ENCODE peak calls at places on chromosomes 1 and 21, in nine cellular contexts. T is tibial artery, G is H7, H is left ventricle myocardium inferior, X is uterus, V is neuronal stem cell, I is body of pancreas, O is fibroblast of the aortic adventitia, E is heart left ventricle. Z is an unnamed sample.

GRCh38 chr1:58964880-58965279 is 181.0 kb upstream of the JUN start:
- DNase-seq in H (peak; percentile 16), O (peak; percentile 50), X (no peak), V (no peak), E (no peak), I (peak; percentile 68), G (no peak), T (no peak), Z (no peak)

GRCh38 chr1:158045639-158046038 is 52.2 kb downstream of the KIRREL1 start:
- DNase-seq in X (peak; percentile 52), G (peak; percentile 69), I (no peak), O (peak; percentile 96), T (no peak), V (peak; percentile 39), E (no peak), H (no peak), Z (no peak)

GRCh38 chr1:33373606-33374005 is 52.7 kb upstream of the A3GALT2 start:
- DNase-seq in X (no peak), G (no peak), O (no peak), E (no peak), H (no peak), V (no peak), I (no peak), T (no peak), Z (no peak)

GRCh38 chr1:33641099-33641830 is 168.8 kb downstream of the ZSCAN20 start:
- DNase-seq in V (peak; percentile 14), I (no peak), X (no peak), G (peak; percentile 68), T (no peak), E (no peak), O (peak; percentile 43), H (no peak), Z (no peak)

GRCh38 chr21:37878946-37879660 is 37.2 kb downstream of the KCNJ6 start:
- DNase-seq in I (no peak), E (no peak), T (no peak), X (no peak), O (peak; percentile 49), G (no peak), H (no peak), V (no peak), Z (no peak)

GRCh38 chr1:162889989-162890388 is 29.0 kb upstream of the CCDC190 start:
- DNase-seq in H (no peak), I (no peak), X (no peak), T (no peak), O (no peak), E (no peak), G (no peak), V (no peak), Z (no peak)

GRCh38 chr1:229030642-229031390 is 240.1 kb upstream of the RAB4A start:
- DNase-seq in T (no peak), X (no peak), E (no peak), O (no peak), V (no peak), H (no peak), I (peak; percentile 77), G (peak; percentile 34), Z (no peak)

GRCh38 chr1:206679738-206680211 is 4.9 kb upstream of the MAPKAPK2 start:
- DNase-seq in V (no peak), T (no peak), H (no peak), I (no peak), G (no peak), E (no peak), O (no peak), X (no peak), Z (peak; percentile 75)

GRCh38 chr1:24362982-24363614 is 43.9 kb downstream of the GRHL3 start:
- DNase-seq in I (peak; percentile 27), H (no peak), O (peak; percentile 92), G (no peak), E (no peak), X (peak; percentile 37), T (no peak), V (no peak), Z (no peak)

GRCh38 chr1:88867743-88868521 is 23.4 kb downstream of the GTF2B start:
- DNase-seq in V (no peak), H (no peak), O (peak; percentile 61), E (no peak), X (no peak), I (no peak), G (no peak), T (no peak), Z (no peak)

GRCh38 chr1:185260611-185261010 is 56.4 kb downstream of the IVNS1ABP start:
- DNase-seq in O (no peak), G (no peak), X (no peak), V (no peak), I (no peak), T (no peak), E (no peak), H (no peak), Z (no peak)

GRCh38 chr1:204340137-204340536 is 19.6 kb downstream of the PLEKHA6 start:
- DNase-seq in E (no peak), V (no peak), I (no peak), H (no peak), O (no peak), T (no peak), X (no peak), G (no peak), Z (no peak)

DNA sequence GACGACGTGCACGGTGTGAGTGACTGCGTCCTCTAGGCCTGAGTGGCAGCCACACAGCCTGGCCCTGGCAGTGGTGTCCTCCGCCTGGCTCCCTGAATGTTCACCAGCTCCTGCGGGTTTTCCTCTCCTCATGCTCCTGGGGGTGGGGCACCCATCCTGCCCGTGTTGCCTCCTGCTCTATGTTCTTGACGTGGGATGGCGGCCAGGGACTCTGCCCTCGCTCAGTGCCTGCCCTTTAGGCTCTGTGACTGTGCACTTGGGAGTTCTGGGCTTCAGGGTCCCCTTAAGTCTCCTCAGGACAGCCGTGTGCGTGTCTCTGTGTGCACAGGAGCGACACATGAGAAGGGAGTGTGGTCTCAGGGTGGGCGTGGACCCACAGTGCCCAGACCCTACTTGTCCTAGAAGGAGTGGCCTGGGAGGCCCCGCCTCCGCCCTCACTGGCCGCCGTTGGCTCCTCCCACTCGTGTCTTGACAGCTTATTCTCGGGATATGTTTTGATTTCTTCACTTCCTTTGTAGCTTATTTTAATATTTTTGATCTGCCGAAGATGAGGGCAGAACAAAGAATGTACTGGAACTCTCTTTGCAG is 3.6 kb downstream of the SKI start:
- DNase-seq in H (peak; percentile 82), X (peak; percentile 87), V (no peak), O (peak; percentile 87), E (peak; percentile 85), G (peak; percentile 95), T (peak; percentile 98), I (peak; percentile 63), Z (no peak)
- H3K4me3 ChIP-seq in H (peak overlapping the region; percentile 78), X (peak overlapping the region; percentile 53), V (peak overlapping the region; percentile 69), O (peak overlapping the region; percentile 88), E (peak overlapping the region; percentile 74), G (peak overlapping the region; percentile 85), T (peak overlapping the region; percentile 84), I (no peak overlapping the region), Z (no peak overlapping the region)

GRCh38 chr1:36080236-36080635 is 3.7 kb upstream of the TEKT2 start:
- DNase-seq in O (no peak), V (no peak), E (no peak), I (no peak), T (no peak), G (peak; percentile 3), X (no peak), H (no peak), Z (no peak)

GRCh38 chr1:36083635-36084501 is at the start of gene TEKT2:
- DNase-seq in G (peak; percentile 98), X (no peak), V (peak; percentile 89), H (no peak), I (peak; percentile 67), E (no peak), T (no peak), O (no peak), Z (no peak)

GRCh38 chr1:36081926-36082485 is 1.9 kb upstream of the TEKT2 start:
- DNase-seq in I (no peak), V (no peak), G (peak; percentile 44), T (no peak), E (no peak), H (no peak), O (no peak), X (no peak), Z (no peak)

GRCh38 chr1:36083219-36083618 is 675 bp upstream of the TEKT2 start:
- DNase-seq in X (no peak), G (peak; percentile 22), V (no peak), T (no peak), O (no peak), E (no peak), H (no peak), I (no peak), Z (no peak)

DNA sequence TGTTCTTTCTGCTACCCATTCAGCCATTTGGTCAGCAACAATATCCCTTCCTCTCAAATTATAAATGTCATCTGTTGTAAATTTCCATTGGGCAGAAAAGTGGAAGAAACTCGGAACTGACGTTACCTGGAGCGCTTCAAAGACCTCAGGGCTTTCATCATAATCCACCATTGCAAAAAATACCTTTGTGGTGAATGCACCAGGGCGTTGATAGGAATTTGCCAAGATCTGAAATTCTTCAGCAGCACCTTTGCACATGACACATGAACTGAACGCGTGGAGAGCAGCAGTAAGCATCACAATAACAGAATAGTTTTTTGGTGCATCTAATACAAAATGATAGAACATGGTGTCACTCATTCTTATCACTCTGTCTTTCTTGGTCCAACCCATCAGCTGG is 3.1 kb upstream of the TEKT2 start:
- DNase-seq in E (no peak), X (no peak), I (no peak), O (no peak), H (no peak), G (no peak), T (no peak), V (no peak), Z (no peak)
- H3K4me3 ChIP-seq in E (no peak overlapping the region), X (no peak overlapping the region), I (no peak overlapping the region), O (no peak overlapping the region), H (no peak overlapping the region), G (no peak overlapping the region), T (no peak overlapping the region), V (no peak overlapping the region), Z (no peak overlapping the region)

DNA sequence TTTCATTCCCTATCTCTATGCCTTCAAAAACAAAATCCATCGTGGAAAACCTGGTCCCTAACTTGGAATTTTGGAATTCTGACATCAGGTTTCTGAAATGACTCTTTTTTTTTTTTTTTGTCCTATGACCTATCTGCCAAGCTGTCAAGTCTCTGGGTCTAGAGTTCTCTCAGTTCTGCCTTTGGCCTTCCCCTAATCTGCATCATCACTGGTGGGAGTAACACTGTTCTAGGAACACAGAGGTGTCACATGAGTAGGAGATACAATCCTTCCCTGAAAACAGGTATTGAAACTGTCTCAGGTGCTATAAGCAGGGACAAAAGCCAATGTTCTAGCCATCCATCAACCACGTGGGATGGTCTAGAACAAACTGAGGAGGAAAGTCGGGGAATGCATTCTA is 142.0 kb upstream of the ATP1B1 start:
- DNase-seq in I (no peak), E (no peak), H (no peak), V (no peak), X (no peak), O (no peak), G (no peak), T (no peak), Z (no peak)
- H3K4me3 ChIP-seq in I (no peak overlapping the region), E (no peak overlapping the region), H (no peak overlapping the region), V (no peak overlapping the region), X (no peak overlapping the region), O (no peak overlapping the region), G (no peak overlapping the region), T (no peak overlapping the region), Z (no peak overlapping the region)

GRCh38 chr1:31787786-31788137 is 23.6 kb upstream of the ADGRB2 start:
- DNase-seq in G (no peak), O (no peak), V (no peak), E (no peak), H (no peak), X (no peak), I (no peak), T (no peak), Z (no peak)
- H3K4me3 ChIP-seq in G (peak overlapping the region; percentile 91), O (peak overlapping the region; percentile 79), V (peak overlapping the region; percentile 76), E (peak overlapping the region; percentile 78), H (peak overlapping the region; percentile 82), X (no peak overlapping the region), I (no peak overlapping the region), T (peak overlapping the region; percentile 52), Z (peak overlapping the region; percentile 74)

Z was measured in GM12864.